ENCODE peak calls at places on chromosomes 2 and 18, in four cellular contexts. N is psoas muscle, A is GM13977, Y is tibial artery. Z is an unnamed sample.

GRCh38 chr2:232348936-232349335 is 29.6 kb upstream of the ALPP start:
- DNase-seq in N (no peak), A (no peak), Y (no peak), Z (peak)

GRCh38 chr2:46737577-46737976 is 178.0 kb downstream of the MCFD2 start:
- DNase-seq in N (no peak), A (no peak), Y (no peak), Z (no peak)

GRCh38 chr2:190235101-190235500 is 84.5 kb downstream of the HIBCH start:
- DNase-seq in N (no peak), A (no peak), Y (no peak), Z (no peak)

GRCh38 chr18:38963943-38964660 is 1398.5 kb upstream of the CELF4 start:
- DNase-seq in N (no peak), A (no peak), Y (no peak), Z (no peak)

GRCh38 chr2:3194828-3195227 is 182.8 kb downstream of the EIPR1 start:
- DNase-seq in N (no peak), A (no peak), Y (no peak), Z (no peak)

GRCh38 chr18:29157057-29157780 is 980.3 kb upstream of the CDH2 start:
- DNase-seq in N (no peak), A (no peak), Y (no peak), Z (no peak)

GRCh38 chr2:45300026-45300750 is 290.9 kb upstream of the SIX2 start:
- DNase-seq in N (no peak), A (no peak), Y (no peak), Z (no peak)

GRCh38 chr2:178279142-178279541 is 84.8 kb downstream of the OSBPL6 start:
- DNase-seq in N (no peak), A (no peak), Y (no peak), Z (no peak)

GRCh38 chr2:86243950-86244733 is 44.9 kb downstream of the MRPL35 start:
- DNase-seq in N (no peak), A (peak), Y (no peak), Z (no peak)

GRCh38 chr2:112774536-112775285 is 9.6 kb downstream of the IL1A start:
- DNase-seq in N (no peak), A (no peak), Y (no peak), Z (no peak)

GRCh38 chr2:146615778-146616177 is 1229.1 kb upstream of the ACVR2A start:
- DNase-seq in N (no peak), A (no peak), Y (no peak), Z (no peak)

GRCh38 chr18:44601447-44601846 is 79.2 kb upstream of the SETBP1 start:
- DNase-seq in N (no peak), A (no peak), Y (no peak), Z (no peak)

GRCh38 chr2:112958428-112959108 is 19.2 kb upstream of the IL36G start:
- DNase-seq in N (no peak), A (peak), Y (no peak), Z (no peak)

GRCh38 chr2:197307933-197308521 is 2.6 kb downstream of the ANKRD44 start:
- DNase-seq in N (no peak), A (peak), Y (no peak), Z (no peak)

GRCh38 chr2:124836415-124836814 is 811.3 kb downstream of the CNTNAP5 start:
- DNase-seq in N (no peak), A (no peak), Y (no peak), Z (no peak)

GRCh38 chr18:24118750-24119577 is 19.9 kb upstream of the CABYR start:
- DNase-seq in N (peak), A (peak), Y (peak), Z (no peak)

GRCh38 chr2:191656792-191657191 is 21.1 kb upstream of the NABP1 start:
- DNase-seq in N (no peak), A (no peak), Y (no peak), Z (no peak)

GRCh38 chr2:126799306-126799705 is 99.4 kb upstream of the TEX51 start:
- DNase-seq in N (no peak), A (no peak), Y (no peak), Z (no peak)

GRCh38 chr2:231924889-231925275 is 1.3 kb downstream of the NPPC start:
- DNase-seq in N (no peak), A (no peak), Y (no peak), Z (no peak)

GRCh38 chr2:152864601-152865000 is 146.2 kb downstream of the ARL6IP6 start:
- DNase-seq in N (no peak), A (no peak), Y (no peak), Z (no peak)

GRCh38 chr2:98541906-98542305 is 66.4 kb downstream of the COA5 start:
- DNase-seq in N (no peak), A (no peak), Y (no peak), Z (no peak)

GRCh38 chr2:177314194-177314593 is 49.7 kb upstream of the NFE2L2 start:
- DNase-seq in N (no peak), A (no peak), Y (no peak), Z (no peak)

GRCh38 chr2:68646303-68646702 is 2.9 kb downstream of the PROKR1 start:
- DNase-seq in N (no peak), A (no peak), Y (no peak), Z (no peak)

GRCh38 chr2:86274265-86274917 is 63.0 kb downstream of the REEP1 start:
- DNase-seq in N (no peak), A (peak), Y (no peak), Z (no peak)

GRCh38 chr18:55694291-55694690 is 106.3 kb upstream of the TCF4 start:
- DNase-seq in N (no peak), A (no peak), Y (no peak), Z (no peak)

GRCh38 chr2:44528595-44528994 is 166.8 kb downstream of the CAMKMT start:
- DNase-seq in N (no peak), A (no peak), Y (no peak), Z (no peak)

DNA sequence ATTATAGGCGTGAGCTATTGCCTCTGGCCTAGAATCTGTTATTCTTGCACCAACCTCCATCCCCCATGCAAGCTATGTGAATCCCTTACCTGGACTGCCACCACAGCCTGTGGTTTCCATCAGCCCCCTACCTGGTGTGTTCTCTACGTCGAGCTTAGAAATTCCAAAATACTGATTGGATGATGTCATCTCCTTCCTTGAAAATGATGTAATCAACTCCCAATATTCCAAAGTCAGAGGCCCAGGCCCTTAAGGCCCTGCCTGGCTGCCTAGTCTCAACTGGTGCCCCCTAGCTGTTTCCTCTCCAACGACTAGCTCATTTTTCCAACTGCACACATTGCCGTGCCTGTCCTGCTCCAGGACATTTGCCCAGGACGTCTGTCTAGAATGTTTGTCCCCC is 41.3 kb upstream of the GBX2 start:
- DNase-seq in N (no peak), A (no peak), Y (no peak), Z (no peak)
- TF ChIP-seq CTCF in N (no peak), A (no peak), Y (no peak), Z (no peak)

GRCh38 chr2:38568724-38569478 is 33.8 kb downstream of the HNRNPLL start:
- DNase-seq in N (no peak), A (no peak), Y (no peak), Z (no peak)
- TF ChIP-seq CTCF in N (no peak), A (no peak), Y (no peak), Z (no peak)

GRCh38 chr2:210895132-210895531 is 338.7 kb downstream of the CPS1 start:
- DNase-seq in N (no peak), A (no peak), Y (no peak), Z (no peak)
- TF ChIP-seq CTCF in N (no peak), A (no peak), Y (no peak), Z (no peak)

DNA sequence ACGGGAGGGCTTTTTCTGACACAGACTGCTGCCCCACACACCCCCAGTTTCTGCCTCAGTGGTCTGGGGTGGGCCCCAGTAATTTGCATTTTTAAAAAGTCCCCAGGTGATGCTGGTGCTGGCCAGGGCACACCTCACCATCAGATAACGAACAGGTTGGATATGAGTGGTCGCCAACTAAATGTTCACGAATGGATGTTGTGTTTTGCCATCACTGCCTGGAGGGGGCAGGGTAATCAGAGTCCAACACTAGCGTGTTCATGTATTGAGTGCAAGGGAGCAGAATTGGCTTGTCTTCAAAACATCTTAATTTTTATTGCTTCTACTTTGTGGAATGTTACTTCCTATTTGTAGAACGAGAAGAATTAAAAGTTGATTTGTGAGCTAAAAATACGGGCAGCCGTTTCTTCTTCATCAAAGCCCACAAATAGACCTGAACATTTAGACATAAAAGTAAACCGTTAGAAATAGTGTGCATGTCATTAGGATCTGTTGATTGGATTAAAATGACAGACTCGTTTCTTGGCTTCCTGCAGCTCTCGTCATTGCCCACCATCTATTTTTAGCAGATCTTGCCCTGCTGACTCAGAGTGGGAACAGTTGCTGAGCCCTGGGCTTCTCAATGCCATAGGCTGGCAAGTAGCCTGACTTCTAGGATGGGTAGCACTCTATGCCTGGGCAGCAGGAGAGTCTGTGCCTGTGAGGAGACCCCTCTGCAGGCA is 45.2 kb downstream of the NCK2 start:
- DNase-seq in N (peak), A (peak), Y (peak), Z (peak)
- TF ChIP-seq CTCF in N (no peak), A (peak), Y (no peak), Z (peak)

GRCh38 chr2:157782057-157782845 is 93.9 kb downstream of the ACVR1 start:
- DNase-seq in N (no peak), A (no peak), Y (no peak), Z (no peak)
- TF ChIP-seq CTCF in N (peak), A (no peak), Y (peak), Z (no peak)

GRCh38 chr2:238106698-238107524 is 6.8 kb downstream of the ESPNL start:
- DNase-seq in N (peak), A (no peak), Y (peak), Z (peak)
- TF ChIP-seq CTCF in N (no peak), A (peak), Y (no peak), Z (peak)

GRCh38 chr2:160429248-160430000 is 64.2 kb downstream of the RBMS1 start:
- DNase-seq in N (no peak), A (peak), Y (no peak), Z (no peak)
- TF ChIP-seq CTCF in N (peak), A (peak), Y (peak), Z (peak)

GRCh38 chr18:76459312-76459686 is 35.7 kb downstream of the ZNF516 start:
- DNase-seq in N (no peak), A (no peak), Y (no peak), Z (no peak)

GRCh38 chr18:76461148-76461547 is 33.9 kb downstream of the ZNF516 start:
- DNase-seq in N (no peak), A (no peak), Y (no peak), Z (no peak)

GRCh38 chr18:76458522-76459311 is 36.3 kb downstream of the ZNF516 start:
- DNase-seq in N (no peak), A (no peak), Y (no peak), Z (no peak)

GRCh38 chr18:76460482-76460881 is 34.6 kb downstream of the ZNF516 start:
- DNase-seq in N (no peak), A (no peak), Y (no peak), Z (no peak)

DNA sequence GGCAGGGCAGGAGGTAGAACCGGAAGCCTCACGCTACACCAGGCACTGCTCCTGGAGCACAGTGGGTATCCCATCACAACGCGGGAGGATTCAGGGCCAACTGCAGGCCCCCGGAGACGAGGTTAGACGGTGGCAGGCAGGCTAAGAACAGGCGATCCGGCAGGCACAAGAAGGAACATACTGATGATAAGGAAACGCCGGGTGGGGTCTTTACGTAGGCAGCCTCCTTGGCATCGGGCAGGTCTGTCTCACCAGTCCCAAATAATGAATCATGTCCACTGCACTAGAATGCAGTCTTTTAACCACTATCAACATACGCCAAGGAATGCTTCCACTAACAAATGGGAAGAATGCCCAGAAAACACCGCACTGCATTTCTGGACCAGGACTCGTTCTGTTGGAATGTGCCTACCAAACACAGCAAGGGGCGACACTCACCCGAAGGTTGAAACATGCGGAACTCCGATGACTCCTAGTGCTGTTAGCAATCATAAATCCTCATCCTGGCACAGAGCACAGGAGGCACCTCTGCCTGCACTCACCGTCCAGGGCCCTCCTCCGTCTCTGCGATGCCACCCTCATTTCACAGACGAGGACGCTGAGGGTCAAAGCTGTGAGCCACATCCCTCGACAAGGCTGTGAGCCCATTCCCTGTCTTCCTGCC is 35.2 kb downstream of the ZNF516 start:
- DNase-seq in N (peak), A (no peak), Y (no peak), Z (no peak)
- TF ChIP-seq CTCF in N (no peak), A (no peak), Y (no peak), Z (no peak)